ENCODE peak calls at places on chromosomes 6 and 20, in five cellular contexts. Y is tibial artery, H is left lung, J is H1, P is DND-41. B is an unnamed sample. For H3K4me1, the result is how much of the 10 kb centered on the place peaks cover.

GRCh38 chr6:90256698-90257485 is 39.8 kb downstream of the BACH2 start:
- DNase-seq in Y (no peak), H (no peak), J (no peak), P (no peak), B (peak)

GRCh38 chr6:137738931-137739504 is 128.0 kb upstream of the TNFAIP3 start:
- DNase-seq in Y (no peak), H (no peak), J (no peak), P (no peak), B (no peak)

GRCh38 chr6:16179970-16180431 is 51.1 kb downstream of the MYLIP start:
- DNase-seq in Y (no peak), H (no peak), J (no peak), P (peak), B (peak)

GRCh38 chr6:144149894-144150672 is at the start of gene STX11:
- DNase-seq in Y (peak), H (peak), J (peak), P (peak), B (peak)

GRCh38 chr6:117309069-117309468 is 43.7 kb downstream of the VGLL2 start:
- DNase-seq in Y (no peak), H (no peak), J (no peak), P (no peak), B (no peak)

GRCh38 chr6:33815854-33816253 is 12.1 kb upstream of the MLN start:
- DNase-seq in Y (no peak), H (no peak), J (no peak), P (peak), B (no peak)

GRCh38 chr20:21101453-21102251 is 4.5 kb downstream of the LINC00237 start:
- DNase-seq in Y (no peak), H (peak), J (peak), P (no peak), B (no peak)

GRCh38 chr6:75853796-75854195 is 104.8 kb downstream of the MYO6 start:
- DNase-seq in Y (no peak), H (no peak), J (no peak), P (no peak), B (no peak)

GRCh38 chr20:1946762-1947534 is 46.9 kb downstream of the PDYN start:
- DNase-seq in Y (no peak), H (peak), J (peak), P (no peak), B (no peak)

GRCh38 chr6:35473075-35473848 is 5.1 kb downstream of the RPL10A start:
- DNase-seq in Y (no peak), H (no peak), J (peak), P (peak), B (no peak)

GRCh38 chr6:53984163-53984562 is 127.1 kb upstream of the MLIP start:
- DNase-seq in Y (no peak), H (no peak), J (no peak), P (no peak), B (no peak)

GRCh38 chr6:137115653-137116052 is 57.8 kb downstream of the IL22RA2 start:
- DNase-seq in Y (no peak), H (no peak), J (no peak), P (no peak), B (no peak)

GRCh38 chr6:2542858-2543218 is 207.9 kb downstream of the MYLK4 start:
- DNase-seq in Y (no peak), H (no peak), J (no peak), P (peak), B (peak)

GRCh38 chr6:152136449-152136825 is 329.0 kb downstream of the ESR1 start:
- DNase-seq in Y (no peak), H (no peak), J (no peak), P (no peak), B (no peak)

GRCh38 chr6:97841763-97842162 is 558.7 kb upstream of the MMS22L start:
- DNase-seq in Y (no peak), H (no peak), J (no peak), P (no peak), B (no peak)

GRCh38 chr6:121730616-121731015 is 295.2 kb downstream of the GJA1 start:
- DNase-seq in Y (no peak), H (no peak), J (no peak), P (no peak), B (no peak)

GRCh38 chr6:19472168-19472567 is 365.0 kb upstream of the ID4 start:
- DNase-seq in Y (no peak), H (no peak), J (no peak), P (no peak), B (no peak)

GRCh38 chr6:138833819-138834539 is 38.1 kb downstream of the ECT2L start:
- DNase-seq in Y (no peak), H (no peak), J (no peak), P (no peak), B (no peak)

GRCh38 chr20:54173653-54174451 is at the start of gene CYP24A1:
- DNase-seq in Y (no peak), H (peak), J (peak), P (no peak), B (no peak)

GRCh38 chr6:29656157-29656556 is 735 bp upstream of the MOG start:
- DNase-seq in Y (peak), H (no peak), J (no peak), P (no peak), B (no peak)

GRCh38 chr6:136860043-136860442 is 37.7 kb downstream of the PEX7 start:
- DNase-seq in Y (no peak), H (no peak), J (no peak), P (no peak), B (no peak)

GRCh38 chr6:37979392-37980221 is 160.1 kb downstream of the ZFAND3 start:
- DNase-seq in Y (no peak), H (no peak), J (no peak), P (no peak), B (no peak)

GRCh38 chr6:159929819-159930218 is 39.0 kb downstream of the MAS1 start:
- DNase-seq in Y (no peak), H (no peak), J (no peak), P (no peak), B (no peak)

GRCh38 chr6:5562277-5562676 is 301.0 kb downstream of the FARS2 start:
- DNase-seq in Y (no peak), H (no peak), J (no peak), P (no peak), B (no peak)

DNA sequence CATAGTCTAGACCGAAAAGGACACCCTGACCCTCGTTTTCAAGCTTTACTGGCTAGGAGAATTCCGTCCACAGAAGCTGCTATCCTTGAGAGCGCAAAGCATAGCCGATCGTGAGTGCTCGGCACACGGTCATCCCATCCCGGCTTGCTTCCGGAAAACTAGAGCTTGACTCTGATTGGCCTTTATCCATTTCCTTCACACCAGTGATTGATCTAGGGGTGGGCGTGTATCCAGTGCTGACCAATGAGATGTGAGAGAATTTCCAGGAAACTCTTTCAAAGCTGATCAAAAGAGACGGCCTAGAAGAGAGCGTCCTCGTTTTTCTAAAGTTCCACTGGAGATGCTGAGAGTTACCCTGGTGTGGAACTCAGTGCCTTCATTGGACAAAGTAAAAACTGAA is 41.0 kb upstream of the NFATC2 start:
- DNase-seq in Y (no peak), H (no peak), J (no peak), P (no peak), B (no peak)
- H3K27ac ChIP-seq in Y (no peak), H (no peak), J (no peak), P (no peak), B (no peak)

GRCh38 chr20:33994624-33994913 is 858 bp downstream of the RALY start:
- DNase-seq in Y (no peak), H (no peak), J (no peak), P (no peak), B (no peak)

GRCh38 chr20:33995053-33995816 is 1.5 kb downstream of the RALY start:
- DNase-seq in Y (no peak), H (no peak), J (no peak), P (no peak), B (no peak)

GRCh38 chr20:34004227-34004626 is 10.5 kb downstream of the RALY start:
- DNase-seq in Y (no peak), H (no peak), J (no peak), P (no peak), B (no peak)

GRCh38 chr20:34001378-34001777 is 7.7 kb downstream of the RALY start:
- DNase-seq in Y (no peak), H (no peak), J (no peak), P (no peak), B (no peak)

DNA sequence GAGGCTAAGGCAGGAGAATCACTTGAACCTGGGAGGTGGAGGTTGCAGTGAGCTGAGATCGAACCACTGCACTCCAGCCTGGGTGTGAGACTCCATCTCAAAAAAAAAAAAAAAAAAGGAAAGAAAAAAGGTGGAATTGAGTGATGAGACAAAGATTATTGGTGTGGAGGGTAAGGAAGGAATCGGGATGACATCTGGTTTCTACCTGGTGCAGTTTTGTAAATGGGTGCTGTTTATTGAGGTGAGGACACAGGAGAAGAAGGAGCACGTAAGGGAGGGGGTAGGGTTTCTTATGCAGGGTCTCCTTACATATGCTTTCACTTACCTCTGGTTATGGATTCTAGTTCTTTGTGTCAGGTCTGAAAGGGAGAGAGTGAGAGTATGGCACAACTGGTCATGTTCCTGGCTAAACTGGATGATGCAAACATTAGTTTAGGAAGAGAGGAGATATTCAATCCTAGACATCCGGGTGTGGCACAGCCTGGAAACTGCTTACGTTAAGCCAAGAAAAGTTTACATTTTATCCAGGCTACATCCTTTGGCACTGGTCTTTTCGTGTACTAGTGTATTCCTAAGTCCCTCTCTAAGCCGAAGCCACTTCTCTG is 5.4 kb downstream of the RALY start:
- DNase-seq in Y (no peak), H (no peak), J (no peak), P (no peak), B (no peak)
- H3K4me1 ChIP-seq in Y (half or more), H (under half), J (under half), P (under half), B (half or more)

DNA sequence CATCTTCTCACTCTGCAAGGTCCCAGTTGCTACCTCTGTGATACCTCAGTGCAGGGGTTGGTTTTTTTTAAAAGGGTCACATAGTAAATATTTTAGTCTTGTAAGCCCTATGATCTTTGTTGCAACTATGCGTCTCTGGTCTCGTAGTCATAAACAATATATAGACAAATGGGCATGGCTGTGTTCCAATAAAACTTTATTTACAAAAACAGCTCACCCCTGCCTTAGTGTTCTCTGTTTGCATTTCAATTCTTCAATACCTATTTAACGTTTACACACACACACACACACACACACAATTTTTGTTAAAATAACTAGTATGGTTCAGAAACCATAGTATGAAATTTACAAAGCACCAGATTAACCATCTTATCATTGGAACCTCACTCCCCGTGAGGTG is 216.8 kb downstream of the PREX1 start:
- DNase-seq in Y (no peak), H (no peak), J (no peak), P (no peak), B (no peak)
- H3K4me3 ChIP-seq in Y (no peak), H (no peak), J (no peak), P (no peak), B (no peak)

DNA sequence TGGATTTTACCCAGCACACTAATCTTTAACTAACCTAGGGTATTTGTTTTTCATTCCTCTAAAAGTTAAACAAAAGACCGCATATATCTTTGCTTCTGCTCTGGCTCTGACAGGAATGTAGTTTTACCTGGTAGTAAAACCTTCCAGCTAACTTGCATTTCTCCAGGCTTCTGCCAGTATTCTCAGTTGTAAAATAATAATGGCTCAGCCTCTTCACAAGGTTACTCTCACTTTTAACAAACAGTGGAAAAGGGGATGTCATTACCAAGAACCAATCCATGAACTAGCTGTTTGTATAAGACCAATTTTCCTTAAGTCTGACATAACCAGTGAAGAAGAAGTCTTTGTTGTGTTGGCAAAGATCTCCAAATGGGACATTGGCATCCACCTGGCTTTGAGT is 10.0 kb downstream of the THBS2 start:
- DNase-seq in Y (no peak), H (no peak), J (no peak), P (no peak), B (no peak)
- H3K27ac ChIP-seq in Y (no peak), H (no peak), J (no peak), P (no peak), B (no peak)

DNA sequence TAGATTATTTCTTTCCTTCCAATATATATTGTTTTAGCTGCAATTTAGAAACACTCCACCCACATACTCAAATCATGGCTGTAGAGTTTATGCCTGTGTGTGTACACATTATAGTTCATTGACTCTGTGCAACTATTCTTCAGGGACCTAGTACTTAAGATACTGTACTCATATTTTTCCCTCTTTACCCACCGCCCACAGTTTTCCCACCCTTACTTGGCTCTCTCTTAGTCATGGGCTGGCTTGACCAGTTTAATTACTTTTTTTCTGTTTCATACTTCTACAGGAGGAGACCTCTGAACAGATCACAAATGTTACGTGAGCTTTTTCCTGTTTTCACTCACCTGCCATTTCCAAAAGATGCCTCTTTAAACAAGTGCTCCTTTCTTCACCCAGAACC is 30.4 kb downstream of the C6orf89 start:
- DNase-seq in Y (no peak), H (no peak), J (no peak), P (no peak), B (no peak)
- H3K4me1 ChIP-seq in Y (under half), H (under half), J (under half), P (under half), B (under half)

DNA sequence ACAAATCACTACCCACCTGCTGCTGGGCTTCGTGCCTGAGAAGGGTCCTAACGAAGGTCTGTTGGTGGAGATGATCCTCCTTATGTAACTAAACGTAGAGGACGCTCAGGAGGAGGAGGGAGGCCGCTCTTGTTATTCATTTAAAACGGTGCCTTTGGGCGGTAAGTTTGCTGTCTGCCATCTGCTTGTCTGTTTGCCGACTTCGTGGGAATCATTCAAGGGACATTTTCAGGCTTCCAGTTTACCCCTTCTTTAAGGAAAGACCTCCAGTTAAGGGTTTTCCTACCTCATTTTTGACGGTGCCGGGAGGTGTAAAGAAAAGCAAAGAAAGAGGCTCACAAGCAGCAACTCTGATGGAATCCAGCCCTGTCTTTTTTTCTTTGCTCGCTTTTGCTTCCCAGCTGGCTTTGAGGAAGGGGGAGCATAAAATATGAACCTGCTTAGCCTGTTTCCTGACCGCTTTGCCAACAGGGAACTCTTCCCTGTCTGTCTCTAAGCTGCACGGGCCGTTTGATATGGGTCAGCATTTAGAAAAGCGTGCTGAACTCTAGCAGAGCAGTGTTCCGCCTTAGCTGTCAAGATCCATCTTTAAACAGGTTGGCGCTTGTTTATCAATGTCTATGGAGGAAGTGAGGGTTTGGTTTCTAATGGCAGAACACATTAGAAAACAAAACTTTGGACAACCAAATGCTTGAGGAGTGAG is 13.8 kb downstream of the SYTL3 start:
- DNase-seq in Y (no peak), H (no peak), J (no peak), P (no peak), B (no peak)
- H3K4me3 ChIP-seq in Y (no peak), H (no peak), J (no peak), P (no peak), B (peak)

DNA sequence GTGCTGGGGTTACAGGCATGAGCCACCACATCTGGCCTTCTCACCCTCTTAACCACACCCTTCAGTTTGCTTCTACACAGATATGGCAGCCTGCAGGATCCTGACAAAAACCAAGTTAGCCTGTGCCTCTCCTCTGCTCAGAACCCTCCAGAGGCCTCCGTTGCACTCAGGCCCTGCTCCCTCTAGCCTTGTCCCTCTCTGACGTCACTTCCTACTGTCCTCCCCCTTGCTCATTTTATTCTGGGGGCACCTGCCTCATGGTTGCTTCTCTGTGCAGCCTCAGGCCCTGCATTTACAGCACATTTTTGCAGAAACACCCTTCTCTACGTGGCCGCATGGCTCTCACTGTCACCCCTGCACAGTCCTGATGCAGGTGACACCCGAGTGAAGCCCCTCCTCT is 105.6 kb downstream of the CDC5L start:
- DNase-seq in Y (no peak), H (no peak), J (no peak), P (no peak), B (no peak)
- H3K27ac ChIP-seq in Y (no peak), H (no peak), J (no peak), P (no peak), B (no peak)

B was measured in naive thymus-derived CD4-positive, alpha-beta T cell.